ENCODE peak calls at places on chromosomes 4 and X, in nine cellular contexts. A is Peyer's patch; X is SW 1271; H is fibroblast of the conjunctiva; P is fibroblast of pulmonary artery; C is activated CD8-positive, alpha-beta memory T cell treated with anti-CD3 and anti-CD28 coated beads for 24 hours; T is stimulated activated CD8-positive, alpha-beta memory T cell treated with anti-CD3 and anti-CD28 coated beads, Interleukin-4, amount 100 ng/mL, for 4 hours; G is NAMALWA; J is tibial artery. U is an unnamed sample.

GRCh38 chrX:111270339-111270738 is at the start of gene CAPN6:
- DNase-seq in A (no peak), X (no peak), H (peak; percentile 9), P (no peak), C (no peak), T (no peak), G (no peak), J (no peak), U (peak; percentile 19)

GRCh38 chr4:88442636-88443260 is 14.2 kb upstream of the HERC5 start:
- DNase-seq in A (no peak), X (no peak), H (no peak), P (no peak), C (no peak), T (no peak), G (peak; percentile 8), J (no peak), U (peak; percentile 9)

GRCh38 chr4:89737888-89738287 is 99.1 kb downstream of the SNCA start:
- DNase-seq in A (no peak), X (no peak), H (peak; percentile 26), P (peak; percentile 42), C (no peak), T (no peak), G (no peak), J (no peak), U (peak; percentile 42)

GRCh38 chrX:153576961-153577360 is 22.0 kb downstream of the CCNQ start:
- DNase-seq in A (no peak), X (no peak), H (no peak), P (no peak), C (no peak), T (no peak), G (no peak), J (no peak), U (no peak)

GRCh38 chr4:2755821-2756690 is at the start of gene TNIP2:
- DNase-seq in A (peak; percentile 81), X (peak; percentile 6), H (peak; percentile 76), P (peak; percentile 76), C (peak; percentile 91), T (peak; percentile 50), G (peak; percentile 67), J (peak; percentile 84), U (peak; percentile 71)

GRCh38 chr4:26701786-26702227 is 117.9 kb downstream of the TBC1D19 start:
- DNase-seq in A (no peak), X (no peak), H (no peak), P (no peak), C (no peak), T (no peak), G (no peak), J (no peak), U (no peak)

GRCh38 chr4:4950891-4951290 is 68.4 kb downstream of the CYTL1 start:
- DNase-seq in A (no peak), X (no peak), H (no peak), P (no peak), C (no peak), T (no peak), G (no peak), J (peak; percentile 27), U (no peak)

GRCh38 chrX:17164936-17165335 is 210.1 kb upstream of the NHS start:
- DNase-seq in A (no peak), X (no peak), H (no peak), P (no peak), C (no peak), T (no peak), G (no peak), J (no peak), U (no peak)

GRCh38 chr4:120835342-120835741 is 87.2 kb downstream of the PRDM5 start:
- DNase-seq in A (no peak), X (no peak), H (no peak), P (no peak), C (no peak), T (no peak), G (no peak), J (no peak), U (no peak)

GRCh38 chrX:130772313-130773140 is 130.5 kb downstream of the ENOX2 start:
- DNase-seq in A (no peak), X (no peak), H (no peak), P (peak; percentile 11), C (no peak), T (no peak), G (no peak), J (no peak), U (peak; percentile 11)

GRCh38 chrX:17967888-17968287 is 106.8 kb upstream of the RAI2 start:
- DNase-seq in A (no peak), X (no peak), H (no peak), P (no peak), C (no peak), T (no peak), G (no peak), J (no peak), U (no peak)

GRCh38 chrX:130030826-130031225 is 48.4 kb downstream of the BCORL1 start:
- DNase-seq in A (no peak), X (no peak), H (no peak), P (no peak), C (no peak), T (no peak), G (no peak), J (no peak), U (no peak)

GRCh38 chrX:153493085-153493484 is 1.7 kb upstream of the BGN start:
- DNase-seq in A (no peak), X (no peak), H (no peak), P (no peak), C (no peak), T (no peak), G (no peak), J (no peak), U (no peak)

GRCh38 chrX:2609431-2610238 is 81.5 kb upstream of the CD99 start:
- DNase-seq in A (no peak), X (no peak), H (no peak), P (peak; percentile 22), C (no peak), T (no peak), G (peak; percentile 19), J (no peak), U (peak; percentile 67)

GRCh38 chr4:5993063-5993745 is 25.0 kb downstream of the C4orf50 start:
- DNase-seq in A (no peak), X (no peak), H (no peak), P (no peak), C (no peak), T (no peak), G (no peak), J (no peak), U (no peak)

GRCh38 chr4:123954220-123954619 is 557.6 kb downstream of the SPRY1 start:
- DNase-seq in A (no peak), X (no peak), H (no peak), P (no peak), C (no peak), T (no peak), G (no peak), J (no peak), U (no peak)

GRCh38 chr4:304987-305680 is at the start of gene ZNF732:
- DNase-seq in A (no peak), X (peak; percentile 19), H (peak; percentile 65), P (peak; percentile 70), C (no peak), T (no peak), G (no peak), J (peak; percentile 26), U (no peak)

GRCh38 chr4:106766519-106766918 is 269.6 kb downstream of the DKK2 start:
- DNase-seq in A (no peak), X (no peak), H (no peak), P (peak; percentile 16), C (no peak), T (no peak), G (no peak), J (no peak), U (no peak)

GRCh38 chr4:140359571-140360427 is 13.6 kb upstream of the SCOC start:
- DNase-seq in A (peak; percentile 75), X (no peak), H (peak; percentile 77), P (peak; percentile 89), C (peak; percentile 86), T (peak; percentile 65), G (peak; percentile 91), J (peak; percentile 75), U (peak; percentile 92)

GRCh38 chr4:5051210-5051691 is at the start of gene STK32B:
- DNase-seq in A (no peak), X (no peak), H (no peak), P (peak; percentile 68), C (peak; percentile 59), T (no peak), G (no peak), J (peak; percentile 62), U (peak; percentile 84)

GRCh38 chr4:54322817-54323417 is 93.8 kb downstream of the PDGFRA start:
- DNase-seq in A (peak; percentile 46), X (peak; percentile 10), H (peak; percentile 34), P (peak; percentile 73), C (peak; percentile 60), T (no peak), G (peak; percentile 72), J (peak; percentile 45), U (peak; percentile 53)

GRCh38 chr4:97987019-97987648 is 156.1 kb downstream of the STPG2 start:
- DNase-seq in A (no peak), X (no peak), H (no peak), P (peak; percentile 65), C (no peak), T (no peak), G (peak; percentile 53), J (no peak), U (peak; percentile 33)

GRCh38 chr4:135605096-135605495 is 1403.5 kb upstream of the PABPC4L start:
- DNase-seq in A (no peak), X (no peak), H (no peak), P (no peak), C (no peak), T (no peak), G (no peak), J (no peak), U (no peak)

GRCh38 chrX:72094894-72095293 is 36.8 kb downstream of the RTL5 start:
- DNase-seq in A (peak; percentile 24), X (no peak), H (no peak), P (peak; percentile 61), C (no peak), T (peak; percentile 11), G (peak; percentile 42), J (no peak), U (no peak)

GRCh38 chrX:47151428-47151827 is 6.4 kb downstream of the RBM10 start:
- DNase-seq in A (no peak), X (no peak), H (no peak), P (no peak), C (no peak), T (no peak), G (no peak), J (no peak), U (no peak)

GRCh38 chr4:149785686-149786431 is 29.8 kb downstream of the IQCM start:
- DNase-seq in A (no peak), X (no peak), H (peak; percentile 49), P (peak; percentile 56), C (no peak), T (no peak), G (no peak), J (no peak), U (no peak)

GRCh38 chrX:56803849-56804681 is 75.0 kb downstream of the NBDY start:
- DNase-seq in A (no peak), X (no peak), H (no peak), P (no peak), C (no peak), T (no peak), G (no peak), J (no peak), U (no peak)

GRCh38 chr4:147741190-147741788 is 9.4 kb downstream of the ARHGAP10 start:
- DNase-seq in A (no peak), X (no peak), H (no peak), P (no peak), C (no peak), T (no peak), G (no peak), J (no peak), U (no peak)

GRCh38 chr4:118680808-118681207 is 4.4 kb upstream of the METTL14 start:
- DNase-seq in A (no peak), X (no peak), H (no peak), P (no peak), C (no peak), T (no peak), G (peak; percentile 41), J (no peak), U (peak; percentile 13)

GRCh38 chrX:107450823-107451509 is 1.5 kb downstream of the FRMPD3 start:
- DNase-seq in A (no peak), X (no peak), H (no peak), P (no peak), C (peak; percentile 61), T (no peak), G (peak; percentile 11), J (no peak), U (peak; percentile 35)

GRCh38 chrX:128616933-128617332 is 564.7 kb upstream of the ACTRT1 start:
- DNase-seq in A (no peak), X (no peak), H (no peak), P (no peak), C (no peak), T (no peak), G (no peak), J (no peak), U (peak; percentile 55)